ENCODE peak calls at places on chromosomes 1 and 21, in nine cellular contexts. B is endothelial cell of umbilical vein, J is body of pancreas, F is thyroid gland, M is IMR-90, D is transverse colon, U is heart left ventricle, R is A549, Q is uterus. E is an unnamed sample.

GRCh38 chr1:1291023-1291528 is 10.8 kb downstream of the SCNN1D start:
- DNase-seq in B (no peak), J (no peak), F (no peak), M (no peak), D (peak; percentile 45), U (no peak), R (no peak), Q (no peak), E (no peak)

GRCh38 chr1:64624446-64624766 is 120.5 kb upstream of the RAVER2 start:
- DNase-seq in B (peak; percentile 46), J (no peak), F (no peak), M (peak; percentile 57), D (no peak), U (peak; percentile 21), R (no peak), Q (no peak), E (no peak)

GRCh38 chr1:12454406-12455391 is 163.3 kb downstream of the DHRS3 start:
- DNase-seq in B (peak; percentile 81), J (no peak), F (peak; percentile 74), M (peak; percentile 34), D (no peak), U (no peak), R (peak; percentile 24), Q (peak; percentile 42), E (no peak)

GRCh38 chr1:209659909-209660308 is 7.7 kb upstream of the LAMB3 start:
- DNase-seq in B (peak; percentile 48), J (no peak), F (no peak), M (peak; percentile 46), D (no peak), U (no peak), R (no peak), Q (no peak), E (no peak)

GRCh38 chr1:155938220-155938627 is 3.2 kb upstream of the RXFP4 start:
- DNase-seq in B (peak; percentile 84), J (peak; percentile 23), F (peak; percentile 39), M (peak; percentile 69), D (no peak), U (no peak), R (peak; percentile 81), Q (no peak), E (no peak)

GRCh38 chr1:15543589-15544568 is 17.2 kb downstream of the DNAJC16 start:
- DNase-seq in B (peak; percentile 32), J (no peak), F (no peak), M (peak; percentile 67), D (no peak), U (no peak), R (no peak), Q (no peak), E (no peak)

GRCh38 chr1:229874150-229874549 is 192.9 kb upstream of the GALNT2 start:
- DNase-seq in B (no peak), J (no peak), F (no peak), M (peak; percentile 12), D (no peak), U (no peak), R (peak; percentile 28), Q (no peak), E (no peak)

GRCh38 chr1:161958425-161958824 is 65.2 kb downstream of the OLFML2B start:
- DNase-seq in B (no peak), J (no peak), F (no peak), M (peak; percentile 51), D (no peak), U (no peak), R (no peak), Q (no peak), E (no peak)

GRCh38 chr1:80218112-80218511 is 1211.6 kb upstream of the ADGRL4 start:
- DNase-seq in B (peak; percentile 51), J (no peak), F (no peak), M (peak; percentile 59), D (no peak), U (no peak), R (peak; percentile 45), Q (no peak), E (no peak)

GRCh38 chr21:30256100-30256499 is 26.6 kb downstream of the KRTAP24-1 start:
- DNase-seq in B (no peak), J (no peak), F (no peak), M (no peak), D (peak; percentile 35), U (no peak), R (no peak), Q (no peak), E (no peak)

GRCh38 chr1:152164542-152165136 is 5.6 kb upstream of the RPTN start:
- DNase-seq in B (no peak), J (peak; percentile 67), F (peak; percentile 26), M (no peak), D (no peak), U (no peak), R (no peak), Q (no peak), E (no peak)

GRCh38 chr21:42674351-42674940 is 21.0 kb downstream of the PDE9A start:
- DNase-seq in B (no peak), J (no peak), F (no peak), M (no peak), D (peak; percentile 44), U (peak; percentile 74), R (no peak), Q (peak; percentile 62), E (no peak)

GRCh38 chr1:241934181-241934815 is 23.3 kb upstream of the BECN2 start:
- DNase-seq in B (no peak), J (peak; percentile 52), F (peak; percentile 52), M (no peak), D (no peak), U (no peak), R (no peak), Q (no peak), E (no peak)

GRCh38 chr1:41471658-41472057 is 12.8 kb downstream of the EDN2 start:
- DNase-seq in B (no peak), J (no peak), F (no peak), M (no peak), D (no peak), U (no peak), R (no peak), Q (no peak), E (peak; percentile 53)

GRCh38 chr1:31574749-31575372 is 1.5 kb upstream of the TINAGL1 start:
- DNase-seq in B (peak; percentile 34), J (no peak), F (no peak), M (no peak), D (no peak), U (no peak), R (no peak), Q (no peak), E (no peak)
- TF ChIP-seq POLR2A in B (no peak), J (no peak), F (no peak), M (no peak), D (no peak), U (no peak), R (no peak), Q (no peak), E (no peak)

GRCh38 chr1:10677508-10678364 is 118.7 kb downstream of the CASZ1 start:
- DNase-seq in B (no peak), J (peak; percentile 73), F (peak; percentile 93), M (no peak), D (peak; percentile 77), U (peak; percentile 53), R (no peak), Q (peak; percentile 75), E (no peak)

GRCh38 chr1:10679521-10680220 is 116.8 kb downstream of the CASZ1 start:
- DNase-seq in B (peak; percentile 36), J (peak; percentile 69), F (peak; percentile 67), M (peak; percentile 62), D (peak; percentile 45), U (peak; percentile 57), R (peak; percentile 57), Q (peak; percentile 64), E (no peak)

GRCh38 chr1:10678852-10679251 is 117.6 kb downstream of the CASZ1 start:
- DNase-seq in B (no peak), J (no peak), F (no peak), M (no peak), D (no peak), U (no peak), R (no peak), Q (no peak), E (no peak)

GRCh38 chr1:10676987-10677386 is 119.5 kb downstream of the CASZ1 start:
- DNase-seq in B (no peak), J (no peak), F (peak; percentile 52), M (no peak), D (no peak), U (no peak), R (no peak), Q (no peak), E (no peak)

GRCh38 chr1:10678395-10678794 is 118.1 kb downstream of the CASZ1 start:
- DNase-seq in B (no peak), J (no peak), F (no peak), M (no peak), D (no peak), U (no peak), R (no peak), Q (no peak), E (no peak)
- H3K27ac ChIP-seq in B (no peak overlapping the region), J (no peak overlapping the region), F (no peak overlapping the region), M (no peak overlapping the region), D (peak overlapping the region; percentile 83), U (peak overlapping the region; percentile 58), R (no peak overlapping the region), Q (no peak overlapping the region), E (no peak overlapping the region)

GRCh38 chr1:31548518-31548898 is 27.8 kb upstream of the TINAGL1 start:
- DNase-seq in B (no peak), J (no peak), F (no peak), M (peak; percentile 21), D (peak; percentile 37), U (no peak), R (no peak), Q (no peak), E (no peak)
- TF ChIP-seq POLR2A in B (no peak), J (no peak), F (no peak), M (no peak), D (no peak), U (no peak), R (no peak), Q (no peak), E (no peak)

GRCh38 chr1:55696181-55696580 is 481.0 kb upstream of the USP24 start:
- DNase-seq in B (no peak), J (no peak), F (peak; percentile 48), M (peak; percentile 98), D (no peak), U (no peak), R (no peak), Q (peak; percentile 69), E (no peak)

GRCh38 chr1:55694297-55694696 is 479.1 kb upstream of the USP24 start:
- DNase-seq in B (peak; percentile 33), J (peak; percentile 76), F (peak; percentile 77), M (peak; percentile 35), D (no peak), U (no peak), R (peak; percentile 4), Q (peak; percentile 78), E (no peak)

GRCh38 chr1:55695151-55695550 is 480.0 kb upstream of the USP24 start:
- DNase-seq in B (no peak), J (no peak), F (no peak), M (no peak), D (no peak), U (no peak), R (no peak), Q (no peak), E (no peak)

GRCh38 chr1:55696891-55697290 is 481.7 kb upstream of the USP24 start:
- DNase-seq in B (no peak), J (no peak), F (no peak), M (peak; percentile 32), D (no peak), U (no peak), R (no peak), Q (no peak), E (no peak)

DNA sequence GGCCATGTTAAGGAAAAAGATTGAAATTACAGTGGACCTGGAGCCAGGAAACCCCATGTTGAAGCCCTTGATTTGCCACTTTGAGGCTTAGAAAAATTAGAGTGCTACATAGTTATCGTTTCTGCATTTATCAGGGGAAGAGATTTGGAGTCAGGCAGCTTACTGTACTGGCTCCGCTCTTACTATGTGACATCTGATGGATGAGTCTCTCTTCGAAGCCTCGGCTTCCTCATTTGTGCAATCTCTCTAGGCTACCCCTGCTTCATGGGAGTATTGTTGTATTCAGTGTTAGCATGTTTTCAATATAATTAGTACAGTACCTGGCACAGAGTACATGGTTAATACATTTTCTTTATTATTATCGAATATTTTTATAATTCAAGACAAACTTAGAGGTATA is 480.4 kb upstream of the USP24 start:
- DNase-seq in B (no peak), J (no peak), F (no peak), M (peak; percentile 43), D (no peak), U (no peak), R (no peak), Q (no peak), E (no peak)
- H3K27ac ChIP-seq in B (no peak overlapping the region), J (no peak overlapping the region), F (peak overlapping the region; percentile 15), M (peak overlapping the region; percentile 83), D (no peak overlapping the region), U (peak overlapping the region; percentile 46), R (no peak overlapping the region), Q (peak overlapping the region; percentile 20), E (no peak overlapping the region)